ENCODE peak calls at places on chromosomes 6 and 20, in six cellular contexts. One of them, this sample, is unnamed.
A peak's percentile ranks its signal among the peaks of the same experiment; 100 is the strongest.

GRCh38 chr6:31246051-31246495 is 25.8 kb downstream of the HLA-C start:
- DNase-seq in dorsolateral prefrontal cortex: no peak
- DNase-seq in PC-3: peak; percentile 95
- DNase-seq in tibial artery: no peak
- DNase-seq in left lung: no peak
- DNase-seq in ELR: peak; percentile 92
- DNase-seq in this sample: peak; percentile 18

GRCh38 chr20:3407426-3408250 is at the start of gene DNAAF9:
- DNase-seq in dorsolateral prefrontal cortex: peak; percentile 56
- DNase-seq in PC-3: peak; percentile 74
- DNase-seq in tibial artery: peak; percentile 85
- DNase-seq in left lung: peak; percentile 91
- DNase-seq in ELR: peak; percentile 86
- DNase-seq in this sample: peak; percentile 74

GRCh38 chr20:10711903-10712373 is 38.1 kb upstream of the JAG1 start:
- DNase-seq in dorsolateral prefrontal cortex: no peak
- DNase-seq in PC-3: no peak
- DNase-seq in tibial artery: no peak
- DNase-seq in left lung: no peak
- DNase-seq in ELR: no peak
- DNase-seq in this sample: no peak

GRCh38 chr20:19934792-19935491 is 82.2 kb upstream of the NAA20 start:
- DNase-seq in dorsolateral prefrontal cortex: peak; percentile 37
- DNase-seq in PC-3: peak; percentile 27
- DNase-seq in tibial artery: peak; percentile 81
- DNase-seq in left lung: no peak
- DNase-seq in ELR: no peak
- DNase-seq in this sample: no peak

GRCh38 chr20:17854307-17854903 is 114.2 kb downstream of the SNX5 start:
- DNase-seq in dorsolateral prefrontal cortex: no peak
- DNase-seq in PC-3: peak; percentile 44
- DNase-seq in tibial artery: no peak
- DNase-seq in left lung: no peak
- DNase-seq in ELR: peak; percentile 56
- DNase-seq in this sample: peak; percentile 44

GRCh38 chr6:43367245-43367984 is 2.0 kb downstream of the ZNF318 start:
- DNase-seq in dorsolateral prefrontal cortex: no peak
- DNase-seq in PC-3: no peak
- DNase-seq in tibial artery: no peak
- DNase-seq in left lung: no peak
- DNase-seq in ELR: no peak
- DNase-seq in this sample: no peak

GRCh38 chr6:148251286-148251685 is 91.4 kb upstream of the SASH1 start:
- DNase-seq in dorsolateral prefrontal cortex: no peak
- DNase-seq in PC-3: peak; percentile 56
- DNase-seq in tibial artery: no peak
- DNase-seq in left lung: no peak
- DNase-seq in ELR: peak; percentile 67
- DNase-seq in this sample: no peak

GRCh38 chr6:20212392-20213111 is at the start of gene MBOAT1:
- DNase-seq in dorsolateral prefrontal cortex: peak; percentile 55
- DNase-seq in PC-3: peak; percentile 93
- DNase-seq in tibial artery: peak; percentile 96
- DNase-seq in left lung: peak; percentile 99
- DNase-seq in ELR: peak; percentile 94
- DNase-seq in this sample: peak; percentile 81